ENCODE peak calls at places on chromosome 6, in four cellular contexts. M is AG09319; Y is stimulated activated CD8-positive, alpha-beta memory T cell treated with anti-CD3 and anti-CD28 coated beads, Interleukin-12 subunit alpha, Interleukin-12 subunit beta, amount 100 ng/mL, for 4 hours; F is A549. P is an unnamed sample.

GRCh38 chr6:44439270-44440045 is 52.0 kb downstream of the CDC5L start:
- DNase-seq in M (no peak), Y (no peak), F (no peak), P (peak)

GRCh38 chr6:41546475-41546865 is 289 bp downstream of the FOXP4 start:
- DNase-seq in M (no peak), Y (no peak), F (no peak), P (no peak)

GRCh38 chr6:150269857-150270223 is 99.0 kb upstream of the IYD start:
- DNase-seq in M (no peak), Y (no peak), F (peak), P (no peak)

GRCh38 chr6:89317067-89317466 is 2.0 kb upstream of the GABRR2 start:
- DNase-seq in M (no peak), Y (no peak), F (no peak), P (no peak)

GRCh38 chr6:43771858-43772570 is 2.0 kb downstream of the VEGFA start:
- DNase-seq in M (no peak), Y (peak), F (peak), P (no peak)

GRCh38 chr6:55705381-55705780 is 126.4 kb upstream of the HMGCLL1 start:
- DNase-seq in M (no peak), Y (no peak), F (no peak), P (peak)

GRCh38 chr6:17021539-17021889 is 80.3 kb upstream of the STMND1 start:
- DNase-seq in M (no peak), Y (no peak), F (no peak), P (peak)

GRCh38 chr6:124007915-124008688 is 204.4 kb downstream of the NKAIN2 start:
- DNase-seq in M (no peak), Y (no peak), F (no peak), P (no peak)

GRCh38 chr6:32752580-32752979 is 10.8 kb downstream of the HLA-DQB2 start:
- DNase-seq in M (no peak), Y (no peak), F (no peak), P (no peak)

GRCh38 chr6:11812439-11812838 is 33.8 kb upstream of the ADTRP start:
- DNase-seq in M (no peak), Y (no peak), F (no peak), P (no peak)

GRCh38 chr6:134437376-134437775 is 119.5 kb upstream of the SGK1 start:
- DNase-seq in M (no peak), Y (no peak), F (peak), P (no peak)

GRCh38 chr6:97195117-97195516 is 87.9 kb downstream of the MMS22L start:
- DNase-seq in M (no peak), Y (no peak), F (no peak), P (no peak)

GRCh38 chr6:118985123-118985830 is 50.3 kb upstream of the MCM9 start:
- DNase-seq in M (no peak), Y (no peak), F (no peak), P (no peak)

GRCh38 chr6:12355354-12355753 is 65.2 kb downstream of the EDN1 start:
- DNase-seq in M (no peak), Y (no peak), F (no peak), P (no peak)

GRCh38 chr6:27901801-27902200 is 10.4 kb downstream of the OR2B2 start:
- DNase-seq in M (no peak), Y (no peak), F (no peak), P (no peak)

GRCh38 chr6:84926171-84926570 is 161.8 kb upstream of the TBX18 start:
- DNase-seq in M (no peak), Y (no peak), F (no peak), P (no peak)

GRCh38 chr6:32982702-32983492 is 14.5 kb downstream of the BRD2 start:
- DNase-seq in M (no peak), Y (no peak), F (no peak), P (no peak)

GRCh38 chr6:48691420-48691819 is 580.4 kb upstream of the PTCHD4 start:
- DNase-seq in M (no peak), Y (no peak), F (no peak), P (no peak)

GRCh38 chr6:148343383-148343782 is 745 bp downstream of the SASH1 start:
- DNase-seq in M (no peak), Y (no peak), F (no peak), P (no peak)

GRCh38 chr6:147106759-147107401 is 97.3 kb upstream of the STXBP5 start:
- DNase-seq in M (peak), Y (no peak), F (no peak), P (peak)

GRCh38 chr6:116111552-116112528 is 11.2 kb downstream of the NT5DC1 start:
- DNase-seq in M (no peak), Y (no peak), F (peak), P (peak)

GRCh38 chr6:96499781-96500180 is 21.8 kb upstream of the UFL1 start:
- DNase-seq in M (no peak), Y (peak), F (no peak), P (no peak)

GRCh38 chr6:12751694-12752304 is 35.2 kb downstream of the PHACTR1 start:
- DNase-seq in M (peak), Y (no peak), F (peak), P (peak)

P was measured in fibroblast of the conjunctiva.